ENCODE peak calls at places on chromosomes 2 and 18, in six cellular contexts. One of them, this sample, is unnamed.

GRCh38 chr2:41595235-41595634 is 452.6 kb upstream of the PKDCC start:
- DNase-seq in GM12865: no peak
- DNase-seq in mesenteric fat pad: no peak
- DNase-seq in Right ventricle myocardium superior: no peak
- DNase-seq in IMR-90: no peak
- DNase-seq in CD8-positive, alpha-beta T cell: no peak
- DNase-seq in this sample: no peak

GRCh38 chr18:32301361-32301760 is 111.5 kb downstream of the MEP1B start:
- DNase-seq in GM12865: no peak
- DNase-seq in mesenteric fat pad: no peak
- DNase-seq in Right ventricle myocardium superior: no peak
- DNase-seq in IMR-90: no peak
- DNase-seq in CD8-positive, alpha-beta T cell: no peak
- DNase-seq in this sample: no peak

GRCh38 chr2:74834806-74835755 is 1.2 kb downstream of the HK2 start:
- DNase-seq in GM12865: peak
- DNase-seq in mesenteric fat pad: no peak
- DNase-seq in Right ventricle myocardium superior: peak
- DNase-seq in IMR-90: peak
- DNase-seq in CD8-positive, alpha-beta T cell: peak
- DNase-seq in this sample: peak

GRCh38 chr18:2847341-2848144 is 737 bp downstream of the EMILIN2 start:
- DNase-seq in GM12865: peak
- DNase-seq in mesenteric fat pad: no peak
- DNase-seq in Right ventricle myocardium superior: peak
- DNase-seq in IMR-90: no peak
- DNase-seq in CD8-positive, alpha-beta T cell: peak
- DNase-seq in this sample: peak

GRCh38 chr2:10839813-10840212 is 27.2 kb upstream of the PDIA6 start:
- DNase-seq in GM12865: no peak
- DNase-seq in mesenteric fat pad: no peak
- DNase-seq in Right ventricle myocardium superior: no peak
- DNase-seq in IMR-90: peak
- DNase-seq in CD8-positive, alpha-beta T cell: no peak
- DNase-seq in this sample: no peak

GRCh38 chr2:84906108-84906899 is 848 bp downstream of the TMSB10 start:
- DNase-seq in GM12865: peak
- DNase-seq in mesenteric fat pad: no peak
- DNase-seq in Right ventricle myocardium superior: peak
- DNase-seq in IMR-90: no peak
- DNase-seq in CD8-positive, alpha-beta T cell: peak
- DNase-seq in this sample: peak

GRCh38 chr18:6219116-6219717 is 195.5 kb downstream of the L3MBTL4 start:
- DNase-seq in GM12865: peak
- DNase-seq in mesenteric fat pad: no peak
- DNase-seq in Right ventricle myocardium superior: peak
- DNase-seq in IMR-90: peak
- DNase-seq in CD8-positive, alpha-beta T cell: no peak
- DNase-seq in this sample: peak

GRCh38 chr2:96960271-96960955 is 26.0 kb downstream of the FAM178B start:
- DNase-seq in GM12865: peak
- DNase-seq in mesenteric fat pad: no peak
- DNase-seq in Right ventricle myocardium superior: peak
- DNase-seq in IMR-90: peak
- DNase-seq in CD8-positive, alpha-beta T cell: peak
- DNase-seq in this sample: peak

GRCh38 chr2:42010743-42011298 is 37.0 kb upstream of the PKDCC start:
- DNase-seq in GM12865: no peak
- DNase-seq in mesenteric fat pad: no peak
- DNase-seq in Right ventricle myocardium superior: no peak
- DNase-seq in IMR-90: peak
- DNase-seq in CD8-positive, alpha-beta T cell: no peak
- DNase-seq in this sample: no peak

GRCh38 chr2:157279331-157279730 is 21.8 kb downstream of the GALNT5 start:
- DNase-seq in GM12865: no peak
- DNase-seq in mesenteric fat pad: no peak
- DNase-seq in Right ventricle myocardium superior: no peak
- DNase-seq in IMR-90: no peak
- DNase-seq in CD8-positive, alpha-beta T cell: no peak
- DNase-seq in this sample: no peak

GRCh38 chr2:64975232-64975791 is 13.9 kb upstream of the SLC1A4 start:
- DNase-seq in GM12865: no peak
- DNase-seq in mesenteric fat pad: no peak
- DNase-seq in Right ventricle myocardium superior: peak
- DNase-seq in IMR-90: peak
- DNase-seq in CD8-positive, alpha-beta T cell: no peak
- DNase-seq in this sample: no peak

GRCh38 chr2:150606380-150607060 is 119.1 kb upstream of the RND3 start:
- DNase-seq in GM12865: no peak
- DNase-seq in mesenteric fat pad: no peak
- DNase-seq in Right ventricle myocardium superior: no peak
- DNase-seq in IMR-90: peak
- DNase-seq in CD8-positive, alpha-beta T cell: no peak
- DNase-seq in this sample: no peak

GRCh38 chr2:58939388-58939787 is 698.3 kb upstream of the FANCL start:
- DNase-seq in GM12865: no peak
- DNase-seq in mesenteric fat pad: no peak
- DNase-seq in Right ventricle myocardium superior: no peak
- DNase-seq in IMR-90: peak
- DNase-seq in CD8-positive, alpha-beta T cell: no peak
- DNase-seq in this sample: no peak

GRCh38 chr2:58925676-58926081 is 684.6 kb upstream of the FANCL start:
- DNase-seq in GM12865: no peak
- DNase-seq in mesenteric fat pad: no peak
- DNase-seq in Right ventricle myocardium superior: peak
- DNase-seq in IMR-90: peak
- DNase-seq in CD8-positive, alpha-beta T cell: no peak
- DNase-seq in this sample: no peak

This sample was measured in GM10248.